ENCODE peak calls at places on chromosomes 7 and 10, in six cellular contexts. S is HCT116, F is astrocyte of the cerebellum, N is GM13977, J is HepG2, A is A549. O is an unnamed sample.

GRCh38 chr10:87092861-87093460 is 1.7 kb downstream of the GLUD1 start:
- DNase-seq in S (no peak), F (no peak), N (peak), J (peak), A (no peak), O (no peak)

GRCh38 chr7:15889501-15889900 is 203.0 kb upstream of the MEOX2 start:
- DNase-seq in S (peak), F (no peak), N (no peak), J (no peak), A (peak), O (no peak)

GRCh38 chr10:69086131-69086530 is 1.8 kb upstream of the SRGN start:
- DNase-seq in S (no peak), F (no peak), N (no peak), J (no peak), A (no peak), O (no peak)

GRCh38 chr10:44332465-44332864 is 52.4 kb downstream of the CXCL12 start:
- DNase-seq in S (no peak), F (no peak), N (no peak), J (no peak), A (no peak), O (no peak)

GRCh38 chr10:18246967-18247366 is 106.7 kb downstream of the CACNB2 start:
- DNase-seq in S (no peak), F (no peak), N (no peak), J (no peak), A (no peak), O (no peak)

GRCh38 chr10:119207713-119208552 is 562 bp downstream of the GRK5 start:
- DNase-seq in S (no peak), F (no peak), N (no peak), J (peak), A (peak), O (peak)

GRCh38 chr10:86411281-86411841 is 44.8 kb upstream of the GRID1 start:
- DNase-seq in S (no peak), F (no peak), N (peak), J (peak), A (no peak), O (no peak)

GRCh38 chr7:35241431-35241830 is 12.5 kb downstream of the TBX20 start:
- DNase-seq in S (no peak), F (no peak), N (no peak), J (no peak), A (no peak), O (no peak)

GRCh38 chr7:138892016-138892630 is 89.1 kb downstream of the KIAA1549 start:
- DNase-seq in S (no peak), F (no peak), N (no peak), J (no peak), A (no peak), O (no peak)

GRCh38 chr7:131244259-131244852 is 83.3 kb upstream of the MKLN1 start:
- DNase-seq in S (peak), F (peak), N (no peak), J (peak), A (peak), O (no peak)

GRCh38 chr7:108448777-108449576 is 7.3 kb downstream of the NRCAM start:
- DNase-seq in S (no peak), F (no peak), N (no peak), J (no peak), A (no peak), O (no peak)

GRCh38 chr10:126770809-126771208 is 100.3 kb upstream of the C10orf90 start:
- DNase-seq in S (no peak), F (no peak), N (no peak), J (no peak), A (no peak), O (no peak)

GRCh38 chr10:86360657-86361056 is 5.9 kb downstream of the GRID1 start:
- DNase-seq in S (no peak), F (no peak), N (no peak), J (no peak), A (no peak), O (no peak)

GRCh38 chr7:47596502-47597202 is 14.7 kb upstream of the TNS3 start:
- DNase-seq in S (no peak), F (no peak), N (no peak), J (peak), A (no peak), O (no peak)

GRCh38 chr7:105934577-105935185 is 28.4 kb upstream of the CDHR3 start:
- DNase-seq in S (peak), F (peak), N (no peak), J (peak), A (no peak), O (no peak)

GRCh38 chr7:23129036-23129435 is 23.5 kb downstream of the KLHL7 start:
- DNase-seq in S (no peak), F (no peak), N (no peak), J (no peak), A (no peak), O (no peak)

GRCh38 chr7:72335561-72336381 is 76.4 kb downstream of the CALN1 start:
- DNase-seq in S (no peak), F (no peak), N (no peak), J (no peak), A (no peak), O (no peak)

GRCh38 chr7:12403287-12404181 is at the start of gene VWDE:
- DNase-seq in S (peak), F (no peak), N (peak), J (no peak), A (peak), O (peak)

GRCh38 chr7:44884553-44885393 is 557 bp downstream of the PURB start:
- DNase-seq in S (no peak), F (no peak), N (peak), J (no peak), A (no peak), O (peak)

GRCh38 chr7:86978804-86979506 is 80.5 kb downstream of the ELAPOR2 start:
- DNase-seq in S (no peak), F (no peak), N (peak), J (no peak), A (no peak), O (no peak)

GRCh38 chr7:132386249-132386681 is 190.0 kb downstream of the PLXNA4 start:
- DNase-seq in S (no peak), F (peak), N (no peak), J (no peak), A (no peak), O (no peak)

GRCh38 chr7:79555571-79555970 is 102.1 kb upstream of the MAGI2 start:
- DNase-seq in S (no peak), F (no peak), N (no peak), J (no peak), A (no peak), O (no peak)

GRCh38 chr7:2820508-2820934 is 23.6 kb downstream of the GNA12 start:
- DNase-seq in S (no peak), F (peak), N (no peak), J (peak), A (no peak), O (no peak)

GRCh38 chr10:34297551-34298370 is 517.3 kb downstream of the PARD3 start:
- DNase-seq in S (no peak), F (no peak), N (no peak), J (peak), A (no peak), O (no peak)

GRCh38 chr7:151592868-151593486 is 73.3 kb upstream of the RHEB start:
- DNase-seq in S (peak), F (peak), N (no peak), J (no peak), A (peak), O (no peak)

GRCh38 chr7:44145969-44146897 is 5.1 kb upstream of the MYL7 start:
- DNase-seq in S (peak), F (no peak), N (peak), J (no peak), A (peak), O (no peak)

GRCh38 chr7:129317450-129317849 is 92.6 kb downstream of the AHCYL2 start:
- DNase-seq in S (no peak), F (no peak), N (no peak), J (no peak), A (no peak), O (no peak)

GRCh38 chr7:28062197-28062988 is 118.2 kb downstream of the JAZF1 start:
- DNase-seq in S (peak), F (peak), N (peak), J (peak), A (peak), O (peak)

GRCh38 chr10:67506083-67506756 is 189.8 kb downstream of the CTNNA3 start:
- DNase-seq in S (no peak), F (no peak), N (no peak), J (no peak), A (no peak), O (no peak)

GRCh38 chr7:12796397-12797136 is 109.1 kb downstream of the ARL4A start:
- DNase-seq in S (no peak), F (no peak), N (no peak), J (no peak), A (no peak), O (no peak)

GRCh38 chr7:151777511-151777880 is 99.4 kb downstream of the PRKAG2 start:
- DNase-seq in S (no peak), F (no peak), N (no peak), J (no peak), A (no peak), O (no peak)

GRCh38 chr7:18546576-18546975 is 51.0 kb downstream of the HDAC9 start:
- DNase-seq in S (no peak), F (no peak), N (no peak), J (no peak), A (no peak), O (no peak)

GRCh38 chr10:48776005-48776522 is 91.4 kb downstream of the WDFY4 start:
- DNase-seq in S (no peak), F (no peak), N (no peak), J (no peak), A (no peak), O (no peak)

GRCh38 chr7:151020231-151020630 is 4.1 kb downstream of the ATG9B start:
- DNase-seq in S (no peak), F (no peak), N (no peak), J (no peak), A (no peak), O (no peak)

GRCh38 chr10:30170814-30171213 is 111.4 kb upstream of the JCAD start:
- DNase-seq in S (no peak), F (no peak), N (no peak), J (no peak), A (no peak), O (no peak)

DNA sequence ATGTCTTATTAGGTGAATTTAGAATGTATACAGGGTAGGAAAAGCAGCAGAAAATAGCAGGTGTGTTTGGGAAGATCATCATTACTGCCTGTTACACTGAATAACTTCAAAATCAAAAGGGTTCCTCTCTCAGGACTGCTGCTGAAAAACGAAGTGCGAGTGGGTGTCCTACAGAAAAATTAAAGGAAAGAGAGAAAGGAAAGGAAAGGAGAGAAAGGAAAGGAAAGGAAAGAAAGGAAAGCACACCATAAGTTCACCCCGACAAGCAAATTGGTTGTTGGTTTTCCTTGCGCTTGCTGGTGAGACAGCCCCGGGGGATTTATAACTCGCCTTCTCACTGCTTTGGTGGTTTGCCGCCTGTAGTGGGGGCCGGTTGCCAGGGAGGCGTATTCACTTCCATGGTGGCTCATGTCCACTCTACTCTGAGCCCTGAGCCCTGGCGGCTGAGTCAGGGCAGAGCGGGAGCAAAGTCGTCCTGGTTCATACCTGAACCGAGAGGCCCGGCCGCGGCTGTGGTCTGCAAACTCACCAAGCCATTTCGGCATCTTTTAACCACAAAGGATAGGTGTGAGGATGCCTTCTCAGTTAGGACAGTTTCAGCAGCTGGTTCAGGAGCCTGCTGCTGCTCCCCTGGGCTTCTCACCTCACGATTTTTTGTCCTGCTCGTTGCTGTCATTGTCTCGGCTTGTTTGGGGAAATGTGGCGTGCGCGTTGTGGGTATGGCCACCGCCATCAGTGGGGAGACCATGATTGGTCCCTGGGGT is 26.1 kb downstream of the INPP5A start:
- DNase-seq in S (no peak), F (no peak), N (peak), J (no peak), A (no peak), O (no peak)
- TF ChIP-seq CTCF in S (no peak), F (no peak), N (peak), J (no peak), A (no peak), O (no peak)

GRCh38 chr10:98246911-98247820 is 20.8 kb downstream of the LOXL4 start:
- DNase-seq in S (no peak), F (peak), N (no peak), J (no peak), A (no peak), O (no peak)

GRCh38 chr10:98238391-98238790 is 29.6 kb downstream of the LOXL4 start:
- DNase-seq in S (no peak), F (no peak), N (no peak), J (no peak), A (no peak), O (no peak)

GRCh38 chr10:98240524-98240923 is 27.5 kb downstream of the LOXL4 start:
- DNase-seq in S (no peak), F (no peak), N (no peak), J (no peak), A (no peak), O (no peak)

GRCh38 chr10:98244586-98244985 is 23.4 kb downstream of the LOXL4 start:
- DNase-seq in S (no peak), F (no peak), N (no peak), J (no peak), A (no peak), O (no peak)

GRCh38 chr10:98242823-98243222 is 25.2 kb downstream of the LOXL4 start:
- DNase-seq in S (no peak), F (peak), N (no peak), J (no peak), A (no peak), O (no peak)
- TF ChIP-seq CTCF in S (peak), F (peak), N (peak), J (peak), A (peak), O (no peak)

DNA sequence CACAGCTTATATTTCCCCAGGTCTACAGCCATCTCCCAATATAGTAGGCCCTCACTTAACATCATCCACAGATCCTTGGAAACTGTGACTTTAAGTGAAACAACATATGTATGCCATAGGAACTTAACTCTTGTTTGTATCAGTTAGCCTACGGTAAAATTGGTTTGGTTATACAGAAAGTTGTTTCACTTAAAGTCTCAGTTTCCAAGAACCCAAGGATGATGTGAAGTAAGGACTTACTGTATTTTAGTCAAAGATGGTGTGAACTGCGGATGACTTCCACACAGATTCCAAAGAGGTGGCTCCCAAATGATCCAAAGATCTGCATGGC is 56.4 kb upstream of the MRLN start:
- DNase-seq in S (no peak), F (no peak), N (no peak), J (no peak), A (no peak), O (no peak)
- TF ChIP-seq CTCF in S (no peak), F (no peak), N (no peak), J (no peak), A (no peak), O (peak)

GRCh38 chr10:7529638-7530037 is 118.8 kb upstream of the SFMBT2 start:
- DNase-seq in S (peak), F (no peak), N (no peak), J (peak), A (peak), O (no peak)
- TF ChIP-seq CTCF in S (peak), F (no peak), N (peak), J (peak), A (peak), O (no peak)